ENCODE peak calls at places on chromosomes 4 and X, in ten cellular contexts. R is cardiac muscle cell; Y is GM10248; W is NCI-H1417; S is astrocyte of the spinal cord; D is fibroblast of mammary gland; X is aorta; E is posterior vena cava; C is activated CD4-positive, alpha-beta T cell treated with anti-CD3 and anti-CD28 coated beads, Interleukin-2, amount 10 ng/mL, durations not matched to agents 7 days and 5 days; O is endodermal cell. G is an unnamed sample.

GRCh38 chrX:130106071-130106470 is 4.2 kb downstream of the ELF4 start:
- DNase-seq in R (no peak), Y (no peak), W (no peak), S (no peak), D (peak), X (no peak), E (no peak), C (no peak), O (no peak), G (no peak)

GRCh38 chr4:163201358-163201757 is 34.7 kb upstream of the NAF1 start:
- DNase-seq in R (no peak), Y (no peak), W (no peak), S (no peak), D (no peak), X (no peak), E (no peak), C (no peak), O (no peak), G (no peak)

GRCh38 chr4:162865102-162865501 is 301.6 kb downstream of the NAF1 start:
- DNase-seq in R (no peak), Y (no peak), W (no peak), S (no peak), D (no peak), X (no peak), E (no peak), C (no peak), O (peak), G (no peak)

GRCh38 chrX:67587946-67588624 is 44.3 kb downstream of the AR start:
- DNase-seq in R (no peak), Y (no peak), W (no peak), S (peak), D (peak), X (no peak), E (no peak), C (no peak), O (no peak), G (no peak)

GRCh38 chr4:48180234-48180633 is 46.2 kb upstream of the TXK start:
- DNase-seq in R (peak), Y (no peak), W (no peak), S (peak), D (peak), X (no peak), E (no peak), C (no peak), O (no peak), G (no peak)

GRCh38 chrX:46737462-46737861 is 21.5 kb downstream of the SLC9A7 start:
- DNase-seq in R (peak), Y (no peak), W (no peak), S (no peak), D (peak), X (no peak), E (no peak), C (no peak), O (no peak), G (no peak)

GRCh38 chrX:102840871-102841705 is 96.0 kb upstream of the RAB40AL start:
- DNase-seq in R (peak), Y (no peak), W (no peak), S (peak), D (peak), X (no peak), E (no peak), C (no peak), O (no peak), G (no peak)

GRCh38 chr4:56435748-56436442 is at the start of gene PAICS:
- DNase-seq in R (peak), Y (peak), W (peak), S (peak), D (peak), X (peak), E (peak), C (peak), O (peak), G (peak)

GRCh38 chr4:99826016-99826415 is 9.4 kb downstream of the DAPP1 start:
- DNase-seq in R (no peak), Y (no peak), W (no peak), S (no peak), D (no peak), X (no peak), E (no peak), C (no peak), O (no peak), G (no peak)

GRCh38 chrX:117522725-117523700 is 593.6 kb downstream of the KLHL13 start:
- DNase-seq in R (no peak), Y (no peak), W (no peak), S (no peak), D (no peak), X (no peak), E (no peak), C (no peak), O (no peak), G (no peak)

GRCh38 chr4:179165339-179165738 is 1723.1 kb upstream of the AGA start:
- DNase-seq in R (no peak), Y (no peak), W (no peak), S (no peak), D (no peak), X (no peak), E (no peak), C (no peak), O (no peak), G (no peak)

GRCh38 chrX:1584237-1585011 is 7.0 kb upstream of the AKAP17A start:
- DNase-seq in R (no peak), Y (no peak), W (no peak), S (no peak), D (no peak), X (no peak), E (peak), C (no peak), O (peak), G (no peak)

GRCh38 chr4:40990202-40990898 is 224.0 kb downstream of the APBB2 start:
- DNase-seq in R (peak), Y (no peak), W (no peak), S (peak), D (peak), X (no peak), E (no peak), C (no peak), O (no peak), G (no peak)

GRCh38 chr4:7194251-7195137 is 2.2 kb downstream of the SORCS2 start:
- DNase-seq in R (peak), Y (no peak), W (peak), S (no peak), D (peak), X (peak), E (peak), C (no peak), O (peak), G (no peak)

GRCh38 chrX:68504237-68504636 is 5.4 kb downstream of the YIPF6 start:
- DNase-seq in R (peak), Y (no peak), W (no peak), S (peak), D (peak), X (no peak), E (no peak), C (peak), O (no peak), G (no peak)

GRCh38 chr4:151313306-151314028 is 11.9 kb downstream of the SH3D19 start:
- DNase-seq in R (no peak), Y (no peak), W (no peak), S (no peak), D (no peak), X (no peak), E (no peak), C (no peak), O (no peak), G (peak)

GRCh38 chr4:26484032-26484515 is 6.2 kb downstream of the CCKAR start:
- DNase-seq in R (peak), Y (no peak), W (peak), S (no peak), D (no peak), X (no peak), E (no peak), C (no peak), O (no peak), G (no peak)

GRCh38 chr4:168408620-168409019 is 71.7 kb downstream of the DDX60L start:
- DNase-seq in R (peak), Y (no peak), W (peak), S (peak), D (peak), X (no peak), E (no peak), C (no peak), O (no peak), G (no peak)